ENCODE peak calls at places on chromosomes 1 and 21, in six cellular contexts. N, F, H, I, V and Y are unnamed samples. For H3K36me3, the result is how much of the 10 kb centered on the place peaks cover.

GRCh38 chr21:28601708-28602107 is 391.0 kb downstream of the LTN1 start:
- DNase-seq in N (no peak), F (no peak), H (no peak), I (no peak), V (no peak), Y (peak)

GRCh38 chr1:244896550-244896949 is 32.2 kb upstream of the HNRNPU start:
- DNase-seq in N (no peak), F (no peak), H (no peak), I (no peak), V (no peak), Y (peak)

GRCh38 chr1:19395678-19396192 is 83.6 kb downstream of the SLC66A1 start:
- DNase-seq in N (no peak), F (peak), H (no peak), I (no peak), V (no peak), Y (peak)

GRCh38 chr21:32712043-32712442 is 15.8 kb downstream of the SYNJ1 start:
- DNase-seq in N (no peak), F (no peak), H (no peak), I (no peak), V (no peak), Y (no peak)

GRCh38 chr1:180482425-180483275 is 19.7 kb downstream of the ACBD6 start:
- DNase-seq in N (no peak), F (peak), H (no peak), I (peak), V (peak), Y (peak)

GRCh38 chr1:111690306-111690617 is 48.9 kb downstream of the INKA2 start:
- DNase-seq in N (peak), F (no peak), H (peak), I (peak), V (no peak), Y (no peak)

GRCh38 chr1:208101661-208102431 is 142.3 kb downstream of the PLXNA2 start:
- DNase-seq in N (no peak), F (peak), H (peak), I (no peak), V (no peak), Y (no peak)

GRCh38 chr1:232204269-232204668 is 425.7 kb downstream of the SIPA1L2 start:
- DNase-seq in N (no peak), F (no peak), H (no peak), I (no peak), V (no peak), Y (peak)

GRCh38 chr1:27027575-27028250 is 15.1 kb upstream of the TENT5B start:
- DNase-seq in N (no peak), F (no peak), H (peak), I (no peak), V (no peak), Y (no peak)

GRCh38 chr1:180785306-180785705 is 127.4 kb upstream of the KIAA1614 start:
- DNase-seq in N (no peak), F (no peak), H (no peak), I (no peak), V (no peak), Y (no peak)

DNA sequence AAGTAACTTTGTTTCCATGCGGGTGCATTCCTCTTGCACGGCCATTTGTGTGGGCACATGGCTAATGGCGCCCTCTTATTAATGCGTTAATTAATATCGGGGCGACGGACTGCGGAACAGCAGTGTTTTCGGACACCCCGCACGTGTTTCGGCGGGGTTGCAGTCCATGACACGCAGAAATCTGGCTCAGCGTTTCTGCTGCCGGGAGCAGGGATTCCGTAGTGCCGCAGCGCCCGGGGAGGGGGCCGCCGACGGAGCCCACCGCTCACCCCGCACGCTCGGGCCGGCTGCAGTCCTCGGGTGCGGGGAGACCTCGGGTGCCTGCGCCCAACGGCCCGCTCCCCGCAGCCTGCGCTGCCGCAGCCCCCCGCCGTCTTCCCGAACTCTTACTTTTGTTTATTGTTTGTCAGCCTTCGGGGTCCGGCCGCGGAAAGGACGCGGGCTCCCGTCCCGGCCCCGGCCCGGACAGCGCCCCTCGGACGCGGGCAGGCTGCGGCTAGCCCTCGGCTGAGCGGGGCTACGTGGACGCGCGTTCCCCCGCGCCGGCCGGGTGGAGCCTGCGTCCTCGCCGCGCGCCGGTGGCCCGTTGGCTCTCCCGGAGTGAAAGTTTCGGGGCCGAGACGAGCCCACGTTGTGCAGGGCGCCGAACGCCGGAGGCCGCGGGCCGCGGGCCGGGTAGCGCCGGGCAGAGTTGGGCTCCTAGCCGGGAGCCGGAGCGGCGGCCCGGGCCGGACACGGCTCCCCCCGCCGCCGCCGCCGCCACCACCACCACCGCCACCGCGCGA is 845 bp downstream of the NFIA start:
- DNase-seq in N (peak), F (peak), H (peak), I (peak), V (peak), Y (no peak)
- H3K4me3 ChIP-seq in N (peak), F (peak), H (peak), I (peak), V (peak), Y (peak)

GRCh38 chr1:89273324-89273778 is 691 bp upstream of the GBP5 start:
- DNase-seq in N (no peak), F (no peak), H (no peak), I (no peak), V (no peak), Y (no peak)

GRCh38 chr1:89277725-89278124 is 5.1 kb upstream of the GBP5 start:
- DNase-seq in N (no peak), F (no peak), H (no peak), I (no peak), V (no peak), Y (peak)

GRCh38 chr1:89276690-89277089 is 4.0 kb upstream of the GBP5 start:
- DNase-seq in N (no peak), F (no peak), H (no peak), I (no peak), V (no peak), Y (peak)

GRCh38 chr1:89274431-89274857 is 1.8 kb upstream of the GBP5 start:
- DNase-seq in N (no peak), F (no peak), H (no peak), I (no peak), V (no peak), Y (peak)

GRCh38 chr1:89279011-89279466 is 6.4 kb upstream of the GBP5 start:
- DNase-seq in N (no peak), F (peak), H (no peak), I (no peak), V (no peak), Y (no peak)
- TF ChIP-seq CTCF in N (no peak), F (no peak), H (no peak), I (no peak), V (no peak), Y (no peak)

DNA sequence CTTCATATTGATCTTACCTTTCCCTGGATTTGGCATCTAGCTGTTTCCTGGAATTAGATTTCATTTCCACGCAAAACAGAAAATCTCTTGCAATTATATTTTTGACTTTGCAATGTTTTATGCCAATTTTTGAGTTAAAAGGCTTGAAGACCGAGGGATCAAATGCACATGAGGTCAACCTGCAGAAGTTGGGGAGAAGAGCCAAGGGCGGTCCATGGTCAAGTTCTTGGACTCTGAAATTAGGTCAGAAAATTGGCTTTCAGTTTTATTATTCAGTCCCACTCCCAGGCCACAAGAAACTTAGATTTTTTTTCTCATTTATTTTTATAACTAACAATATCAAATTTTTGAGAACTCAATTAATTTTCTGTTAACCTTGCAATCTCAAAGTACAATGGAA is 499.1 kb upstream of the USP24 start:
- DNase-seq in N (no peak), F (no peak), H (no peak), I (no peak), V (no peak), Y (no peak)
- H3K36me3 ChIP-seq in N (under half), F (under half), H (under half), I (under half), V (under half), Y (under half)

DNA sequence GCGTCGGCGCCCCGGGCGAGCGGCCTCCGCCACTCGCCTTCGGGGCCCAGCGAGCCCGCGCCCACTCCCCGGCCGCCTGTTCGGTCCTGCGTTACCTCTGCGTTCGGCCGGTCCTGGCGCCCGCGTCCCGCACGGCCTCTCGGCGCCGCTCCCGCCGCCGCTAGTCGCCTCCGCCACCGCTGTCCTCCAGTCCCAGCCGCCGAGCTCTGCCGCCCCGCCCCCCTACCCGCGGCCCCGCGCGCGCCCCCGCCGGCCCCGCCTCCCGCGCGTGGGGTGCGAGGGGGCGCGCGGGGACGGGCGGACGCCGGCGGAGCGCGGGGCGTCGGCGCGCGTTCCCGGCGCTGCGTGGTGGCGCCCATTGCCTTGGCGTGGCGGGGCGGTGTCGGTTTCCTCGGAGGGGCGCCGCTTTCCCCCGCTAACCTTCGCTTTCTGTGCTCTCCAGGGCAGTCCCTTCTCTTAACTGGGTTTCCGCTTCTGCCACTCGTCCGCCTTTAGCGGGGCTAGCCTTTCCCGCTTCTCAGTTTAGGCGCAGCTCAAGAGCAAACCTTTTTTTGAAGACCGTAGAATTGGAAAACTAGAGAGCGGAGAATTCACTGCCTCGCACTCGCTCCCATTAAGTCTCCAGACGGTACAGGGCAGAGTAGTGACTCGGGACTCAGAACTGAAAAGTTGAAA is at the start of gene HP1BP3:
- DNase-seq in N (peak), F (peak), H (peak), I (peak), V (peak), Y (peak)
- H3K4me3 ChIP-seq in N (peak), F (peak), H (peak), I (peak), V (peak), Y (peak)

DNA sequence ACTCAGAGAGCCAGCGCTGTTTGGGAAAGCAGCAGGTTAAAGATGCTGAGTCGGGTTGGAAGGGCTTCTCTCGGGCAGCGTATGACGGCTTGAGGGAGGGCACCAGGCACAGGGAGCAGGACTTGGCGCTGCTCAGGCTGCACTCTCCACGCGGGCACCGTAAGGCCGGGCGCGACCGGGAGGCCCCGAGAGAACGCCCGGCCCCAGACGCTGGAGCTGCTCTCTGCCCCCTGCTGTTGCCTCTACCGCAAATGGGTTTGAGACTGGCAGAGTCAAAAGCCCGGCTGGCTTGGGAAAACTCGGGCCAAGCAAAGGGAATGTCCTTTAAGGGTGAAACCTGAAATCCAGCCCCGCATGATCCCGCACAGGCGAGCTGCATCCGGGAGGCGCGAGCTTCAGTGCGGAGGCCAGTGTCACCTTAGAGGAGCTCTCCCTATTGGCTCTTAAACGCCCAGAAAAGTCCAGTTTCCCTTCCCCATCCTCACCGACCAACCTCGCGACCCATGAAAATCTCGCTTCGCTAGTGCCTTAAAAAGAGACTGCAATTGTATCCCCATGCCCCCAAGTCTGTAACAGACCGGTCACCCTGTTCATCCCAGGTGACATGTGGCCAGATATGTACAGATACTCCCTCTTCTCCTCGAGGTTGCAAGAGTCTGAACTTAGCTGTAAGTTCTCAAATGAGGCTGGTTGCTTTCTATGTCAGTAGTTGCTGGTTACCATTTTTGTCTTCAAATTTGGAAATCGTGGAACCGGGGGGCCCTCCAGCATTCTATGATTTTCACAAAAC is 1.1 kb downstream of the PRRX1 start:
- DNase-seq in N (no peak), F (peak), H (peak), I (peak), V (no peak), Y (no peak)
- TF ChIP-seq CTCF in N (no peak), F (no peak), H (no peak), I (peak), V (no peak), Y (peak)